ENCODE peak calls at places on chromosomes 16 and 17, in four cellular contexts. R is endothelial cell of umbilical vein, K is A549, W is K562. O is an unnamed sample.

GRCh38 chr16:15811778-15812750 is 44.8 kb downstream of the MYH11 start:
- DNase-seq in W (no peak), R (no peak), K (peak), O (peak)

GRCh38 chr16:65875362-65876199 is 490.9 kb upstream of the CDH5 start:
- DNase-seq in R (no peak), W (no peak), K (no peak), O (no peak)

GRCh38 chr16:14405611-14406537 is 224.2 kb downstream of the PARN start:
- DNase-seq in R (no peak), K (peak), W (peak), O (peak)

GRCh38 chr17:50631195-50631907 is 3.3 kb upstream of the ABCC3 start:
- DNase-seq in K (no peak), R (no peak), W (no peak), O (no peak)

GRCh38 chr17:55072910-55073309 is 104.3 kb downstream of the STXBP4 start:
- DNase-seq in W (no peak), R (peak), K (no peak), O (no peak)

GRCh38 chr17:44093231-44093900 is 22.8 kb downstream of the G6PC3 start:
- DNase-seq in W (no peak), R (no peak), K (no peak), O (no peak)

GRCh38 chr16:71350821-71351557 is 7.5 kb upstream of the CALB2 start:
- DNase-seq in R (no peak), W (no peak), K (no peak), O (no peak)

GRCh38 chr16:73389075-73389474 is 341.1 kb upstream of the ZFHX3 start:
- DNase-seq in R (no peak), K (no peak), W (no peak), O (no peak)

GRCh38 chr16:47395733-47396503 is 64.9 kb downstream of the ITFG1 start:
- DNase-seq in W (no peak), R (no peak), K (no peak), O (peak)

GRCh38 chr16:84673203-84673535 is 24.9 kb downstream of the KLHL36 start:
- DNase-seq in W (no peak), K (no peak), R (no peak), O (peak)

DNA sequence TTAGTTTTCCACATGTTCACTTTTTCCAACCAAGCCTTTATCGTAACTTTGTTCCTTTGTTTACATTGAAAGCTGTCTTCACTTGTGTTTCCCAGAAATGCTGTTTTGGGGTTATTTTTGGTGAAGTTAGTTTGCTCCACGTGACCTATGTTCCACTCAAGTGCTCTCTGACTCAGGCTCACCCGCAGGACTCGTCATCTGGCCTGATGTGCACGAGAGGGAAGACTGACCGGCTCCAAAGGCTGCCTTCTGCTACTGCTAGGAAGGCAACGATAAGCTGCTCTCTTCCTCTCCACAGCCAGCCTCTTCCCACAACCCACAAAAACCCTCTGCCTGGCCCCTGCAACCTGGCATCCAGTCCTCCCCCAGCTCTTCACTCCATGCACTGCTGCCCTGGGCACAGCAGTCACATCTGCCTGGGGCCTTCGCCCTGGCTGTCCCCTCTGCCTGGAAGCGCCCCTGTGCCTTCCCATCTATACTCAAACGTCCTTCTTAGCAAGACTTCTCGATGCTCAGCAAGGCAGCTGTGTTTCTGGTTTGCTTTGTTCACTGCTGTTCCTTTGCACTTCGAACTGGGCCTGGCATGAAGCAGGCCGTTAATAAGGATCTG is 28.0 kb downstream of the ZCCHC14 start:
- DNase-seq in R (no peak), K (no peak), W (peak), O (peak)
- TF ChIP-seq MAX in R (peak), K (no peak), W (peak), O (peak)

GRCh38 chr17:80792373-80792781 is 199.3 kb upstream of the CHMP6 start:
- DNase-seq in K (peak), R (no peak), W (no peak), O (no peak)

GRCh38 chr17:80791758-80792284 is 199.8 kb upstream of the CHMP6 start:
- DNase-seq in R (peak), W (peak), K (peak), O (no peak)

GRCh38 chr17:80789356-80789902 is 202.2 kb upstream of the CHMP6 start:
- DNase-seq in W (no peak), R (peak), K (peak), O (peak)

GRCh38 chr17:80790021-80790765 is 201.4 kb upstream of the CHMP6 start:
- DNase-seq in W (no peak), R (peak), K (no peak), O (peak)

DNA sequence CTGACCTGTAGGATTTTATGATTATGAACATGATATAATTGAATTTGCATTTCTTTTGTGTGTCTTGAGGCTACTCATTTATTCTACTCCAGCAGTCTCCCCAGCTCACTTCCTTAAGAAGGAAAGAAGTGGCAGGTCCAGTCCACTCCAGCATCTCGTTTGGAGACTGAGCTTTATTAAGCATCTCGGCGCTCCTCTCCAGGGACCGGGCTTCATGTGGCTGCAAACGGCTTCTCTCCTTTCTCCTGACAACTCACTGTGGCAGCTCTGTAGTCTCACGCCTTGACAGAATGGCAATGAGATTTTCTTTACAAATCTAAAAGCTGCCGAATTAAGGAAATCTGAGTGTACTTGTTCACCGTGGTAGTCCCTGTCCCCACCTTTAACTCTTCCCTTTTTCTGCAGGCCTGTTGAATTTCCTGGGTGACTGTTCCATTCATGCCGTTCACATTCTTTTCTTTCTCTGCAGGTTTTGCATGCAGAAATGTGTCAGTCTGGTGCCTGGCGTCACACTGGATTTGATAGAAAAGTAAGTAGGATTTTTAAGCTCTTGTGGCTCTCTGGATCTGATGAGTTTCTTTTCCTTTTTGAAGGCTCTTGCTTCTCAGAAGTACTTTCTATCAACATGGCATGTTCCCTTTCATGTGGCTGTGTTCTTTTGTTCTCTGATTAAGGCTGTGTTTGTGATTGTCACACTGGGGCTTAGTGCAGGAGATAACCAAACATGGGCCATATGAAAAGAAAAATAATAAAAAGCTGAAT is 200.5 kb upstream of the CHMP6 start:
- DNase-seq in K (no peak), W (no peak), R (no peak), O (no peak)
- TF ChIP-seq POLR2A in K (no peak), W (no peak), R (no peak), O (no peak)

GRCh38 chr17:41913798-41914197 is 5.0 kb downstream of the ACLY start:
- DNase-seq in K (no peak), R (no peak), W (no peak), O (no peak)
- H3K4me3 ChIP-seq in K (peak), R (no peak), W (no peak), O (no peak)

GRCh38 chr17:7579001-7579838 is at the start of gene CD68:
- DNase-seq in W (peak), K (peak), R (peak), O (peak)
- TF ChIP-seq MAX in W (no peak), K (peak), R (peak), O (peak)

GRCh38 chr16:81770008-81770407 is 9.1 kb upstream of the PLCG2 start:
- DNase-seq in W (no peak), R (no peak), K (no peak), O (no peak)
- TF ChIP-seq POLR2A in W (no peak), R (no peak), K (no peak), O (no peak)

O was measured in NB4.